ENCODE peak calls at places on chromosomes 4 and X, in four cellular contexts. S is activated naive CD8-positive, alpha-beta T cell treated with anti-CD3 and anti-CD28 coated beads for 36 hours; U is EH; V is Caki2. Q is an unnamed sample.
A peak's percentile ranks its signal among the peaks of the same experiment; 100 is the strongest.

GRCh38 chrX:5632061-5632614 is 596.5 kb downstream of the NLGN4X start:
- DNase-seq in S (no peak), U (no peak), V (no peak), Q (no peak)

GRCh38 chrX:10233173-10233572 is 76.4 kb downstream of the CLCN4 start:
- DNase-seq in S (no peak), U (peak; percentile 55), V (no peak), Q (no peak)

GRCh38 chr4:177369372-177369771 is 59.7 kb downstream of the NEIL3 start:
- DNase-seq in S (no peak), U (peak; percentile 80), V (no peak), Q (no peak)

GRCh38 chr4:25760518-25761157 is 102.2 kb downstream of the SEL1L3 start:
- DNase-seq in S (no peak), U (peak; percentile 30), V (no peak), Q (no peak)

GRCh38 chr4:121784975-121785374 is 16.1 kb upstream of the EXOSC9 start:
- DNase-seq in S (no peak), U (peak; percentile 98), V (no peak), Q (no peak)

GRCh38 chr4:3261411-3262207 is 12.7 kb downstream of the MSANTD1 start:
- DNase-seq in S (no peak), U (no peak), V (no peak), Q (no peak)

GRCh38 chr4:121370729-121371325 is 10.0 kb downstream of the QRFPR start:
- DNase-seq in S (no peak), U (peak; percentile 46), V (peak; percentile 45), Q (peak; percentile 5)

GRCh38 chrX:69046996-69047490 is 118.2 kb downstream of the PJA1 start:
- DNase-seq in S (no peak), U (no peak), V (no peak), Q (no peak)

GRCh38 chr4:147480891-147481576 is at the start of gene EDNRA:
- DNase-seq in S (peak; percentile 8), U (peak; percentile 75), V (no peak), Q (no peak)

GRCh38 chr4:188839704-188840103 is 700.5 kb downstream of the TRIML1 start:
- DNase-seq in S (no peak), U (no peak), V (no peak), Q (no peak)

GRCh38 chr4:7398104-7398423 is 36.7 kb downstream of the PSAPL1 start:
- DNase-seq in S (no peak), U (peak; percentile 21), V (no peak), Q (no peak)

GRCh38 chr4:15691346-15692140 is 9.9 kb downstream of the FAM200B start:
- DNase-seq in S (no peak), U (peak; percentile 87), V (no peak), Q (no peak)

GRCh38 chr4:55458611-55459010 is 62.9 kb downstream of the TMEM165 start:
- DNase-seq in S (no peak), U (peak; percentile 40), V (no peak), Q (no peak)

GRCh38 chr4:7873881-7874280 is 65.8 kb downstream of the AFAP1 start:
- DNase-seq in S (no peak), U (peak; percentile 31), V (peak; percentile 20), Q (no peak)

GRCh38 chr4:181301735-181302380 is 941.3 kb upstream of the TENM3 start:
- DNase-seq in S (peak; percentile 12), U (peak; percentile 56), V (no peak), Q (no peak)

GRCh38 chr4:124933521-124933920 is 221.0 kb upstream of the ANKRD50 start:
- DNase-seq in S (no peak), U (no peak), V (no peak), Q (no peak)